ENCODE peak calls at places on chromosome 14, in eight cellular contexts. L is neural progenitor cell, I is ascending aorta, J is stomach, K is left ventricle myocardium inferior, B is Panc1, T is AG04450, R is heart left ventricle. S is an unnamed sample.

GRCh38 chr14:100749967-100750597 is 23.4 kb downstream of the DLK1 start:
- DNase-seq in L (no peak), I (peak; percentile 41), J (no peak), K (no peak), B (no peak), T (no peak), R (no peak), S (no peak)

GRCh38 chr14:78835909-78836308 is 665.7 kb downstream of the NRXN3 start:
- DNase-seq in L (no peak), I (no peak), J (no peak), K (no peak), B (no peak), T (no peak), R (no peak), S (no peak)

GRCh38 chr14:99093532-99094517 is 178.2 kb downstream of the BCL11B start:
- DNase-seq in L (peak; percentile 73), I (no peak), J (no peak), K (no peak), B (no peak), T (no peak), R (no peak), S (no peak)

GRCh38 chr14:60183724-60184596 is 18.8 kb upstream of the DHRS7 start:
- DNase-seq in L (peak; percentile 87), I (no peak), J (no peak), K (no peak), B (no peak), T (peak; percentile 46), R (no peak), S (no peak)

GRCh38 chr14:73491977-73492552 is 1.3 kb downstream of the RIOX1 start:
- DNase-seq in L (no peak), I (no peak), J (no peak), K (no peak), B (no peak), T (no peak), R (no peak), S (no peak)

GRCh38 chr14:95525999-95526398 is 8.9 kb upstream of the GLRX5 start:
- DNase-seq in L (no peak), I (no peak), J (no peak), K (no peak), B (no peak), T (no peak), R (no peak), S (no peak)

GRCh38 chr14:61678966-61679365 is 16.3 kb upstream of the HIF1A start:
- DNase-seq in L (peak; percentile 86), I (no peak), J (no peak), K (no peak), B (no peak), T (no peak), R (no peak), S (no peak)

GRCh38 chr14:54627718-54628345 is 60.9 kb downstream of the SAMD4A start:
- DNase-seq in L (peak; percentile 56), I (peak; percentile 84), J (no peak), K (peak; percentile 44), B (no peak), T (no peak), R (peak; percentile 76), S (no peak)

GRCh38 chr14:89845346-89845745 is 109.2 kb downstream of the EFCAB11 start:
- DNase-seq in L (no peak), I (peak; percentile 67), J (no peak), K (no peak), B (no peak), T (peak; percentile 92), R (no peak), S (no peak)

GRCh38 chr14:97513891-97514290 is 716.7 kb downstream of the VRK1 start:
- DNase-seq in L (no peak), I (no peak), J (no peak), K (no peak), B (no peak), T (no peak), R (no peak), S (no peak)

GRCh38 chr14:52910597-52910996 is 40.3 kb downstream of the FERMT2 start:
- DNase-seq in L (no peak), I (no peak), J (no peak), K (no peak), B (no peak), T (no peak), R (no peak), S (no peak)

GRCh38 chr14:69039287-69039628 is 60.2 kb upstream of the ACTN1 start:
- DNase-seq in L (no peak), I (no peak), J (no peak), K (no peak), B (no peak), T (no peak), R (no peak), S (no peak)

GRCh38 chr14:56659964-56660551 is 80.5 kb downstream of the TMEM260 start:
- DNase-seq in L (peak; percentile 62), I (no peak), J (no peak), K (no peak), B (peak; percentile 5), T (peak; percentile 1), R (no peak), S (no peak)

GRCh38 chr14:58362798-58363412 is 32.8 kb upstream of the TOMM20L start:
- DNase-seq in L (peak; percentile 15), I (no peak), J (no peak), K (no peak), B (peak; percentile 20), T (no peak), R (no peak), S (no peak)

GRCh38 chr14:100622234-100622633 is 35.0 kb upstream of the BEGAIN start:
- DNase-seq in L (no peak), I (no peak), J (no peak), K (no peak), B (no peak), T (no peak), R (no peak), S (no peak)

GRCh38 chr14:68580676-68581075 is 212.2 kb downstream of the ZFP36L1 start:
- DNase-seq in L (no peak), I (no peak), J (no peak), K (no peak), B (no peak), T (no peak), R (no peak), S (no peak)

GRCh38 chr14:96824283-96824682 is 27.1 kb downstream of the VRK1 start:
- DNase-seq in L (no peak), I (no peak), J (no peak), K (no peak), B (no peak), T (peak; percentile 23), R (no peak), S (no peak)

GRCh38 chr14:54922598-54922997 is 20.0 kb upstream of the GCH1 start:
- DNase-seq in L (no peak), I (no peak), J (no peak), K (no peak), B (no peak), T (no peak), R (no peak), S (no peak)

GRCh38 chr14:62670526-62670925 is 374.7 kb downstream of the KCNH5 start:
- DNase-seq in L (no peak), I (no peak), J (no peak), K (no peak), B (no peak), T (no peak), R (no peak), S (no peak)

GRCh38 chr14:82889701-82890100 is 1356.0 kb upstream of the SEL1L start:
- DNase-seq in L (no peak), I (no peak), J (no peak), K (no peak), B (no peak), T (no peak), R (no peak), S (no peak)
- TF ChIP-seq CTCF in L (no peak), I (no peak), J (no peak), K (no peak), B (no peak), T (no peak), R (no peak), S (no peak)

GRCh38 chr14:22908601-22909000 is 10.3 kb downstream of the RBM23 start:
- DNase-seq in L (no peak), I (no peak), J (no peak), K (no peak), B (no peak), T (no peak), R (no peak), S (no peak)
- H3K27ac ChIP-seq in L (no peak overlapping the region), I (no peak overlapping the region), J (no peak overlapping the region), K (no peak overlapping the region), B (no peak overlapping the region), T (no peak overlapping the region), R (no peak overlapping the region), S (no peak overlapping the region)

DNA sequence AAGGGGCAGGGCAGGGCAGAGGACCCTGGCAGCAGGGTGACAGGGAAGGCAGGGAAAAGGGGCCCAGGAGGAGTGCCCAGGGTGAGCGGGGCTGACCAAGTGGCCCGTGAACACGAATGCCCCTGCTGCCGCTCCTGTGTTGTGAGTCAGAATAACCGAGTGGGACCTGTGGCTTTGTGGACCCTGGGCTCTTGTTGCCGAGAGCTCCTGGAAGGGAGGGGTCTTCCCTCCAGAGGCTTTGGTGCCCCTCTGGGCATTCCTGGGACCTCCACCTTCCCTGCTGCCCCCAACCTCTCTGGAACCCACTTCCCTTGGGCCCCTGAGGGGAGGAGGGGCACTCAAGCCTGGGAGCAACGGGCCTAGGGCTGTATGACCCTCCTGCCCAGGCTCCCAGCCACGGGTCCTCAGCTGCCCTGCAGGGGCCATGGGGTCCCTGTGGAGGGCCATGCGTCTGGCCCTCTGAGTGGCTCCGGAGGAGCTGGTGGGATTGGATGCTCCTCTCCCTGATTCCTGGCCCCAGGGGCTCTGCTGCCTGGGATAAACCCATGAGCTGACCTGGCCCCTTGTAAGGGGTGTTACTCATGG is 319.4 kb downstream of the TMEM121 start:
- DNase-seq in L (no peak), I (no peak), J (no peak), K (no peak), B (no peak), T (no peak), R (no peak), S (no peak)
- H3K9me3 ChIP-seq in L (peaks cover 6% of the 10 kb centered on the region), I (no peaks in the 10 kb centered on the region), J (no peaks in the 10 kb centered on the region), K (peaks cover 15% of the 10 kb centered on the region), B (no peaks in the 10 kb centered on the region), T (peaks cover 79% of the 10 kb centered on the region), R (no peaks in the 10 kb centered on the region), S (peaks cover 11% of the 10 kb centered on the region)

GRCh38 chr14:93906341-93907329 is 20.5 kb upstream of the FAM181A start:
- DNase-seq in L (peak; percentile 78), I (peak; percentile 69), J (peak; percentile 82), K (no peak), B (peak; percentile 13), T (no peak), R (no peak), S (peak; percentile 57)
- TF ChIP-seq CTCF in L (peak; percentile 85), I (no peak), J (peak; percentile 61), K (peak; percentile 70), B (peak; percentile 80), T (peak; percentile 66), R (peak; percentile 53), S (peak; percentile 30)

GRCh38 chr14:103688441-103688840 is 26.8 kb downstream of the XRCC3 start:
- DNase-seq in L (no peak), I (no peak), J (no peak), K (no peak), B (no peak), T (no peak), R (no peak), S (no peak)
- H3K27ac ChIP-seq in L (no peak overlapping the region), I (peak overlapping the region; percentile 33), J (peak overlapping the region; percentile 8), K (peak overlapping the region; percentile 33), B (no peak overlapping the region), T (peak overlapping the region; percentile 31), R (no peak overlapping the region), S (no peak overlapping the region)